ENCODE peak calls at places on chromosomes 12 and 14, in five cellular contexts. E is spleen, L is IMR-90, R is A549, O is heart left ventricle. N is an unnamed sample.

GRCh38 chr12:52871291-52871961 is 22.6 kb upstream of the KRT78 start:
- DNase-seq in E (no peak), L (peak), R (peak), O (no peak), N (no peak)

GRCh38 chr14:102218688-102219087 is 79.0 kb downstream of the WDR20 start:
- DNase-seq in E (no peak), L (no peak), R (no peak), O (peak), N (no peak)

GRCh38 chr12:105507311-105508035 is 177.0 kb downstream of the C12orf75 start:
- DNase-seq in E (no peak), L (no peak), R (no peak), O (no peak), N (no peak)

GRCh38 chr12:122730215-122731014 is at the start of gene HCAR1:
- DNase-seq in E (peak), L (no peak), R (no peak), O (no peak), N (no peak)

GRCh38 chr12:74890237-74890599 is 319.4 kb downstream of the KCNC2 start:
- DNase-seq in E (no peak), L (peak), R (peak), O (no peak), N (no peak)

GRCh38 chr14:99736600-99737371 is 52.7 kb downstream of the CYP46A1 start:
- DNase-seq in E (no peak), L (no peak), R (no peak), O (peak), N (no peak)

GRCh38 chr14:71358209-71358931 is 451.1 kb downstream of the PCNX1 start:
- DNase-seq in E (no peak), L (peak), R (no peak), O (no peak), N (no peak)

GRCh38 chr12:43444940-43445564 is 107.0 kb downstream of the ADAMTS20 start:
- DNase-seq in E (no peak), L (peak), R (no peak), O (no peak), N (peak)

GRCh38 chr14:47186491-47186890 is 488.9 kb downstream of the MDGA2 start:
- DNase-seq in E (no peak), L (no peak), R (no peak), O (no peak), N (no peak)

GRCh38 chr12:113065126-113066007 is 8.8 kb downstream of the DTX1 start:
- DNase-seq in E (peak), L (no peak), R (no peak), O (no peak), N (no peak)

GRCh38 chr12:95790912-95791849 is 617 bp upstream of the NTN4 start:
- DNase-seq in E (peak), L (peak), R (peak), O (peak), N (peak)

GRCh38 chr12:66707002-66707697 is 28.3 kb upstream of the GRIP1 start:
- DNase-seq in E (no peak), L (no peak), R (no peak), O (no peak), N (no peak)

GRCh38 chr12:4743046-4743445 is 22.8 kb downstream of the GALNT8 start:
- DNase-seq in E (no peak), L (no peak), R (no peak), O (no peak), N (no peak)

GRCh38 chr12:13126494-13126893 is 23.0 kb upstream of the GSG1 start:
- DNase-seq in E (no peak), L (no peak), R (no peak), O (no peak), N (no peak)

GRCh38 chr12:115661103-115661502 is 616.4 kb downstream of the MED13L start:
- DNase-seq in E (no peak), L (no peak), R (no peak), O (no peak), N (no peak)

GRCh38 chr14:103056322-103057027 is 874 bp downstream of the CDC42BPB start:
- DNase-seq in E (peak), L (peak), R (peak), O (peak), N (no peak)

GRCh38 chr14:98633380-98633779 is 638.6 kb downstream of the BCL11B start:
- DNase-seq in E (no peak), L (no peak), R (no peak), O (no peak), N (no peak)

GRCh38 chr12:52029686-52030085 is 21.6 kb upstream of the NR4A1 start:
- DNase-seq in E (no peak), L (peak), R (peak), O (peak), N (no peak)

GRCh38 chr14:67964391-67964812 is 144.8 kb downstream of the RAD51B start:
- DNase-seq in E (no peak), L (peak), R (no peak), O (no peak), N (no peak)

DNA sequence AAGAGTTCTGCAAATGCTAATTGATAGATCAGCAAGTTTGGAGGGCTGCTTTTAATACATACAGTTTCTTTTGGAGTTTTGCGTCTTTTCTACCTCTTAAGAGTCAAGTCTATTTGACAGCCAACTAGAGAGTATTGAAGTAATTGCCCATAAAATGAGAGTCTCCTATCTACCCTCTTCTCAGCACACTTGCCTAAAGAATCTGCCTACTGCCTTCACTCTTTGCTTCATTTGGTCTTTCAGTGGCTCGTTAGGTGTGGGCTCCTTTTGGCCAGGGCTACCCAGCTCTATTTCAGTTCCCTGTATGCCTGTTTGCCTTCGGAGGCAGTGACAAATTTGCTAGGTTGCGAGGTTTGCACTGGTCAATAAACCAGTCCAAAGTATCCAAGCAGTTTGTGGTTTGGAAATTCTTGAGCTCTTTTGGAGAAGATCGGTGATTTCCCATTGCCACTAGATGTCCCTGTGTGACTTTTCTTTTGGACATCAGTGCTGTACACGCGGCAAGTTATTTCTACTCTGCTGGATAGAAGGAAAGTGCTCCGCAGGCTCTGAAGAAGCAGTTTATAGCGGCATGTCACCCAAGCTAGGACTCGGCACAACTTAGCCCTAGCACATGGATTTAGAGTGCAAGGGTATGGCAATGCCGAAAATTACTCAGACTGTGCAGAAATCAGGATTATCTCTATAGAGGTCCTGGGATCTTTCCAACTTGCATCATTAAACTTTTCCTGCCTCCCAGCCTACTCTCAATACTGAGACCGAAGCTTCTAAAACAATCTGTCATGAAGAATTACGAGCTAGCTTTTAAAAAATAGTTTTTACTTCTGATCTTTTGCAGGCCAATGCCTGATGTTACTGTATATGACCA is 38.6 kb downstream of the MGST1 start:
- DNase-seq in E (no peak), L (peak), R (peak), O (no peak), N (no peak)
- TF ChIP-seq CTCF in E (no peak), L (peak), R (peak), O (peak), N (no peak)

DNA sequence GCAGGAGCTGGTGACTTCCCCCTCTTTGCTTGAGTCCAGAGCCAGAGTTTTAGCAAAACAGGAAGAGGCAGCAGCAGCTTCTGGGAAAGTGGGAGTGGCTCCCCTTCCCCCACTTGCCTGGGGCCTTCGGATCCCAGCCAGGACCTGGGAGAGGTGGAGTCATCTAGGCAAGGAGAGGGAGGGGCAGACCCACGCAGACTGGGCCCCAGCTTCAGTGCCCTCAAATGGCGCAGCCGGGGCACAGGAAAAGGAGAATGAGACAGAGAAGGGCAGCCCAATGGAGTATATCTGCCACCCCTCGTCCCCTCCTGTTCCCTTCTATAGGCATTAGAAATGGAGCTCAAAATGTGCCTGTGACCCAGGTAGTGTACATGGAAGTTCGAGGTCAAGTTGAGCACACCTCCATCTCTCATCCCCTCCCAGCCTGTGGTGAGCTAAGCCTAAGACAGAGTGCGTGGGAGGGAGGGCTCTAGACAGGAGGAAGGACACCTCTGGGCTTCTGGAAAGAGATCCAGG is 9.3 kb upstream of the HDAC7 start:
- DNase-seq in E (peak), L (peak), R (peak), O (peak), N (peak)
- TF ChIP-seq POLR2A in E (no peak), L (no peak), R (no peak), O (no peak), N (no peak)

GRCh38 chr12:31363826-31364225 is 37.9 kb upstream of the SINHCAF start:
- DNase-seq in E (peak), L (no peak), R (no peak), O (no peak), N (no peak)

GRCh38 chr12:31369712-31370521 is 44.0 kb upstream of the SINHCAF start:
- DNase-seq in E (peak), L (peak), R (no peak), O (peak), N (no peak)

GRCh38 chr12:31366104-31366621 is 40.2 kb upstream of the SINHCAF start:
- DNase-seq in E (no peak), L (no peak), R (no peak), O (no peak), N (no peak)

GRCh38 chr12:31370645-31371620 is 45.0 kb upstream of the SINHCAF start:
- DNase-seq in E (peak), L (no peak), R (no peak), O (no peak), N (no peak)

DNA sequence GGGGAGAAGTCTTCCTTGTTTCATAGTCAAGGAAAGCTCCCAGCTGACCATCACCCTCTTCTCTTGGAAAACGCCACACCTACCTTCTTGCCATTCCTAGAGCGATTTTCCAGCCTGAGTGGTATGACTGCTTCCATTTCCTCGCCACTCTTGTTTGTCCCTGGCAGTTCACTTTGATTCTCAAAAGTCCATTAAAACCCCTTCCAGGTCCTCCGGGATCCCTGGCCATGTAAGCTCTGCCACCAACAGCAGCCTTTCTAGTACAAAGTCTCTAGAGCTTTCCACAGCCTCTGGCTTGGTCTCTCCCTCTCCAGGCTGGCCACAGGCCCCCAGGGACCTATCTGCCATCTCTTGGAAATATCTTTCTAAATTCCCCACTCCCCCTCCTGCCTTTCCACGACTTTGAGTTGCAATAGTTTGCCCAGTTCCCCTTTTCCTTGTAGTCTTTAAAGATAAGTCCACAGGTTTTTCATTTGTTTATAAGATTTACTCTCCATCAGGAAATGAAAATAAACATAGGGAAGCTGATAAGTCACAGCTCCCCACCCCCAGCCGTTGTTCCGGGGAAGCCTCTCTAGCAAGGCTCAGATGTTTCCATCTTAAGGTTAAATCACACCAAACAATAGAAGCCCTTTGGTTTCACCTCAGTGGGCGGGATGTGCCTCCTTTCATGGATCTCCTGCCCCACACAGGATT is 42.9 kb upstream of the SINHCAF start:
- DNase-seq in E (peak), L (peak), R (no peak), O (no peak), N (no peak)
- H3K4me3 ChIP-seq in E (no peak), L (no peak), R (no peak), O (no peak), N (no peak)

DNA sequence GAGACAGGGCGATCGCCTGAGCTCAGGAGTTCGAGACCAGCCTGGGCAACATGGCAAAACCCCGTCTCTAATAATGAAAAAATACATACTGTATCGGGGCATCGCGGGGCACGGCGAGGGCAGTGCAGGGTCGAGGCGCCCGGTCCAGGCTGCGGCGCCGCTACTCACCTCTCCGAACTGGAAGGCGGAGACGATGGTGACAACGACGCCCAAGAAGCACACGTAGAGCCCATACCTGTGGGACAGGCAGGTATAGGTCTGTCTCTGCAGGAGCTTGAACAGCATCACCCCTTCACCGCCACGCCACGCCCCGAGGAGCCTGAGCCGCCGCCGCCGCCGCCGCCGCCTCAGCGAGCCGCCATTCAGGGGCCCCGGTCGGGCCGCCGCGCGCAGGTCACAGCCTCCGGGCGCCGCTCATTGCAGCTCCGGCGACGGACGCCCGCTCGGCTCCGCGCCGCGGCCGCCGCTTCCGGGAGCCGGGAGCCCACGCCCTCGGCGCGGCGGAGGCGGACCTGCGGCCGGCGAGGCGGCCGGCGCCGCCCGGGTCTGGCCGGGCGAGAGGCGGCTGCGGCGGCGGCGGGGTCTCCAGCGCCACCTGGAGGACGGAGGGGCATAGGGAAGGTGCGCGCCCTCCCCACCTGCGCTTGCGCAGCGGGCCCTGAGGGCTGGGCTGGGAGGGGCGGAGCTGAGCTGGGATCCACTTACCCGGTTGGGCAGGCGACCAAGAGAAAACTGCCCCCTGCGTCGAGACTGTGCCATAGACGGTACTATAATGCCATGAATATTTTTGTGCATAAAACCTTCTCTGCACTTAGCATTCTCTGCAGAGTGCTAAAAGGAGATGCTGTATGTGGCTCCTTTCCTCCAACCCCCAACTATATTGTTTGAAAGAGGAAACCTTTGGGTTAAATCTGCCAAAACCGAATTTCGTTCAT is at the start of gene GNPTAB:
- DNase-seq in E (peak), L (peak), R (peak), O (peak), N (peak)
- TF ChIP-seq CTCF in E (peak), L (peak), R (peak), O (peak), N (no peak)

DNA sequence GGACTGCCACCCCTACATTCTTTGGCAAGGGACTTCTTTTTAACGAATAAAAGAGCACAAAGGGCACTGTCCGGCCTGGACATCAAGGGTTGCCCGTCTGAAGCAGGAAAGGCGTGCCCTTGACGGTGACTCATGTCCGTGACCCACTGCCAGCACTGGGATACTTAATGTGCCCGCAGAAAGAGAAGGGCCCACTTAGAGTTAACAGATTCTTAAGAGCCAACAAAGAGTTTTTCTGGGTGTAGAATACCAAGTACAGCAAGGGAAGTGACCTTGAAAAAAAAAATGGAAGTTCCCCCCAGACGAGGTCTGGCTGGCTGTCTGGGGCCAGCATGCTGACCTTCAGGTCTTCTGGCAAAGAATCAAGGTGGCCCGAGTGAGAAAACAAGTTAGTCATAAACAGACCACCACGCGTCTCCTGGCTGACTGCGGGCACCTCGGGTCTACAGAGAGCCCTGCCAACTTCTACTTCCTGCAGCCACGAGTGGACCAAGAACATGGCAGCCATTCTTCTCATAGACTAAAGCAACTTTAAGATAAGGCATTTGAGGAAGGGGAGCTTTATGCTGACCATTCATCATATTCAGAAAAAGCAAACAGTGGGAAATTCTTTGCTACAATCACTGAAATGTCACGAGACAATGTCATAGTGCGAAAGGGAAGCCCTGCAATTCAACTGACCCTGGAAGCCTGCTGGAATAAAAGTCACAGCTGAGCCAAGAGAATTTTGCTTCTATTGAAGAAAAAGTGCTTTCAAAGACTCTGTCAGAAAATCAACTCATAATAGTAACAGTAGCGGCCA is 10.4 kb upstream of the SELPLG start:
- DNase-seq in E (peak), L (no peak), R (peak), O (peak), N (peak)
- TF ChIP-seq POLR2A in E (no peak), L (no peak), R (no peak), O (no peak), N (no peak)

GRCh38 chr14:104895207-104895785 is 29.4 kb upstream of the PLD4 start:
- DNase-seq in E (no peak), L (no peak), R (no peak), O (peak), N (no peak)
- H3K4me3 ChIP-seq in E (no peak), L (no peak), R (no peak), O (no peak), N (no peak)

GRCh38 chr12:59446156-59446555 is 149.7 kb upstream of the SLC16A7 start:
- DNase-seq in E (no peak), L (no peak), R (no peak), O (no peak), N (no peak)

DNA sequence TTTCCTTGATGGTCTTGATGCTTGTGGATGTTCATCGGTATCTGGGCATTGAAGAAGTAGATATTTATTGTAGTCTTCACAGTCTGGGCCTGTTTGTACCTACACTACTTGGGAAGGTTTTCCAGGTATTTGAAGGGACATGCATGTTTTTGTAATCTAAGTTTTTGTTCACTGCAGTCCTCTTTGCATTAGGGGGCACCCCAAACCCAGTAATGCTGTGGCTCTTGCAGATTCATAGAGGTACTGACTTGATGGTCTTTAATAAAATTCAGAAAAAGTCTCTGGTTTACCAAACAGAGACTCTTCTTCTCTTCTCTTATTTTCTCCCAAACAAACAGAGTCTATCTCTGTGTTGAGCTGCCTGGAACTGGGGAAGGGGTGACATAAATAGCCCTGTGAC is 150.9 kb upstream of the SLC16A7 start:
- DNase-seq in E (no peak), L (peak), R (no peak), O (no peak), N (no peak)
- TF ChIP-seq CTCF in E (peak), L (peak), R (no peak), O (peak), N (no peak)

GRCh38 chr14:32201196-32201815 is 539 bp upstream of the RNU6-7 start:
- DNase-seq in E (peak), L (peak), R (peak), O (peak), N (peak)
- TF ChIP-seq POLR2A in E (peak), L (no peak), R (peak), O (peak), N (no peak)

DNA sequence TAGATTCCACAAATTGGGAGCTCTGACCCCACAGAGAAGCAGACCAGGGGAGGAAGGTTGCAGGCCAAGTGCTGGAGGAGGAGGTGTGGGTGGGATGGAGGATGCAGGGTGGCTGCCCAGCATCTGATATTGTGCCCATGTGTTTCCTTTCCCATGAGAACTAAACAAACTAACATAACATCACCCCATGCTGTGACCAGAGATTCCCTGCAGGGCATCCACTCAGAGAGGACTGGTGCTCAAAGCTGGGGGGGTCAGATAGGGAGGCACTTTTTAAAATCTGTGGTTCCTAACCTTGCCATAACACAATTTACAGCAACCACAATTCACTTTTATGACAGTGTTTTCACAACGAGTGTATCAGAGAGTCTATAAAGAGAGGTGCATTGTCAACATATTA is 1277.6 kb downstream of the AACS start:
- DNase-seq in E (no peak), L (no peak), R (no peak), O (no peak), N (no peak)
- H3K4me3 ChIP-seq in E (no peak), L (no peak), R (no peak), O (no peak), N (no peak)